ENCODE peak calls at places on chromosomes 1 and 21, in nine cellular contexts. Z, N, P, X, H, W, E, G and L are unnamed samples.

GRCh38 chr1:9340172-9340854 is 47.6 kb downstream of the SPSB1 start:
- DNase-seq in Z (no peak), N (peak), P (no peak), G (no peak), H (no peak), E (no peak), X (no peak), W (no peak), L (no peak)

GRCh38 chr1:3431686-3432085 is 22.8 kb upstream of the ARHGEF16 start:
- DNase-seq in E (no peak), N (no peak), H (no peak), G (no peak), X (no peak), P (no peak), Z (no peak), W (no peak), L (no peak)

GRCh38 chr21:34668803-34669148 is at the start of gene CLIC6:
- DNase-seq in N (no peak), X (no peak), W (peak), Z (no peak), H (no peak), P (no peak), G (no peak), E (no peak), L (no peak)

GRCh38 chr1:210264521-210265380 is 32.2 kb downstream of the SERTAD4 start:
- DNase-seq in P (no peak), X (no peak), Z (no peak), W (peak), H (no peak), N (no peak), G (peak), E (no peak), L (no peak)

GRCh38 chr1:42316292-42316691 is 18.7 kb downstream of the FOXJ3 start:
- DNase-seq in G (no peak), Z (no peak), E (no peak), N (no peak), X (no peak), W (no peak), P (no peak), H (no peak), L (no peak)

GRCh38 chr1:247905899-247906503 is 10.6 kb downstream of the OR2W3 start:
- DNase-seq in W (no peak), Z (no peak), X (no peak), G (no peak), N (no peak), E (no peak), H (no peak), P (no peak), L (no peak)

GRCh38 chr1:79059361-79059760 is 52.8 kb upstream of the ADGRL4 start:
- DNase-seq in E (no peak), N (no peak), Z (no peak), G (no peak), W (no peak), H (no peak), P (no peak), X (no peak), L (no peak)

GRCh38 chr1:185938396-185938795 is 204.2 kb downstream of the HMCN1 start:
- DNase-seq in H (no peak), W (no peak), P (no peak), N (no peak), E (no peak), G (no peak), X (no peak), Z (no peak), L (no peak)

GRCh38 chr21:32457360-32457840 is 44.9 kb downstream of the EVA1C start:
- DNase-seq in H (no peak), W (no peak), Z (no peak), E (no peak), X (no peak), N (peak), P (no peak), G (peak), L (peak)

GRCh38 chr1:58732087-58732486 is 32.2 kb upstream of the MYSM1 start:
- DNase-seq in G (no peak), H (no peak), N (peak), X (no peak), E (no peak), W (no peak), P (no peak), Z (no peak), L (no peak)

GRCh38 chr1:50846224-50846839 is 113.7 kb downstream of the FAF1 start:
- DNase-seq in G (no peak), E (no peak), N (no peak), W (peak), H (no peak), P (no peak), Z (no peak), X (no peak), L (no peak)

GRCh38 chr1:205449750-205450443 is 5.9 kb downstream of the BLACAT1 start:
- DNase-seq in X (peak), Z (no peak), E (no peak), P (no peak), N (peak), H (no peak), W (peak), G (peak), L (peak)

GRCh38 chr1:162294015-162294414 is 82.6 kb downstream of the SPATA46 start:
- DNase-seq in P (no peak), N (no peak), Z (no peak), E (no peak), G (no peak), W (no peak), H (no peak), X (no peak), L (no peak)

GRCh38 chr21:37071561-37072238 is 1.2 kb downstream of the PIGP start:
- DNase-seq in G (peak), X (peak), N (peak), Z (no peak), H (no peak), P (no peak), E (no peak), W (peak), L (peak)

GRCh38 chr1:12460911-12461621 is 156.9 kb downstream of the DHRS3 start:
- DNase-seq in X (no peak), E (no peak), H (no peak), Z (no peak), W (no peak), G (no peak), P (no peak), N (peak), L (no peak)

GRCh38 chr21:35428489-35428888 is 379.4 kb upstream of the RUNX1 start:
- DNase-seq in X (peak), E (no peak), N (no peak), G (no peak), W (peak), H (no peak), P (no peak), Z (peak), L (no peak)

GRCh38 chr1:226700861-226701260 is 38.2 kb downstream of the ITPKB start:
- DNase-seq in W (no peak), Z (no peak), E (no peak), G (no peak), X (no peak), N (no peak), H (no peak), P (no peak), L (no peak)

GRCh38 chr1:243325305-243325890 is 69.6 kb downstream of the SDCCAG8 start:
- DNase-seq in W (no peak), P (peak), H (no peak), X (peak), E (no peak), N (peak), Z (no peak), G (peak), L (peak)

GRCh38 chr1:35637401-35637809 is 3.9 kb downstream of the PSMB2 start:
- DNase-seq in N (peak), Z (no peak), W (no peak), E (no peak), H (no peak), X (no peak), G (peak), P (no peak), L (peak)

GRCh38 chr1:65026235-65026634 is 59.9 kb upstream of the JAK1 start:
- DNase-seq in Z (no peak), N (no peak), P (no peak), X (no peak), H (no peak), E (no peak), G (no peak), W (peak), L (no peak)

GRCh38 chr1:84294751-84295150 is 6.8 kb upstream of the SAMD13 start:
- DNase-seq in Z (no peak), P (no peak), H (no peak), G (no peak), X (no peak), E (no peak), W (no peak), N (no peak), L (no peak)

GRCh38 chr1:151340870-151341754 is 5.9 kb downstream of the RFX5 start:
- DNase-seq in X (peak), N (peak), H (peak), P (peak), W (peak), Z (no peak), G (peak), E (no peak), L (peak)